ENCODE peak calls at places on chromosomes 6 and 20, in five cellular contexts. One of them, this sample, is unnamed.

GRCh38 chr6:41723178-41723935 is 12.1 kb downstream of the TFEB start:
- DNase-seq in upper lobe of right lung: peak
- DNase-seq in IMR-90: peak
- DNase-seq in spleen: peak
- DNase-seq in sigmoid colon: peak
- DNase-seq in this sample: no peak

GRCh38 chr6:27891300-27891913 is 20.8 kb downstream of the OR2B2 start:
- DNase-seq in IMR-90: no peak
- DNase-seq in spleen: no peak
- DNase-seq in upper lobe of right lung: no peak
- DNase-seq in sigmoid colon: no peak
- DNase-seq in this sample: no peak

GRCh38 chr20:50804453-50805348 is 9.8 kb downstream of the BCAS4 start:
- DNase-seq in IMR-90: no peak
- DNase-seq in sigmoid colon: no peak
- DNase-seq in upper lobe of right lung: no peak
- DNase-seq in spleen: no peak
- DNase-seq in this sample: no peak

GRCh38 chr6:41426438-41426851 is 91.0 kb downstream of the NCR2 start:
- DNase-seq in upper lobe of right lung: no peak
- DNase-seq in sigmoid colon: no peak
- DNase-seq in spleen: no peak
- DNase-seq in IMR-90: no peak
- DNase-seq in this sample: no peak

GRCh38 chr6:61210549-61210948 is 1075.5 kb downstream of the KHDRBS2 start:
- DNase-seq in upper lobe of right lung: no peak
- DNase-seq in spleen: no peak
- DNase-seq in sigmoid colon: no peak
- DNase-seq in IMR-90: no peak
- DNase-seq in this sample: no peak

GRCh38 chr6:114092943-114093342 is 122.0 kb upstream of the HDAC2 start:
- DNase-seq in IMR-90: no peak
- DNase-seq in sigmoid colon: no peak
- DNase-seq in upper lobe of right lung: no peak
- DNase-seq in spleen: no peak
- DNase-seq in this sample: no peak

GRCh38 chr6:156864557-156864956 is 87.4 kb downstream of the ARID1B start:
- DNase-seq in sigmoid colon: no peak
- DNase-seq in spleen: no peak
- DNase-seq in upper lobe of right lung: no peak
- DNase-seq in IMR-90: peak
- DNase-seq in this sample: no peak

GRCh38 chr20:13284830-13285229 is 63.8 kb downstream of the ISM1 start:
- DNase-seq in upper lobe of right lung: no peak
- DNase-seq in sigmoid colon: no peak
- DNase-seq in IMR-90: no peak
- DNase-seq in spleen: no peak
- DNase-seq in this sample: no peak

GRCh38 chr20:38172344-38172743 is 7.3 kb upstream of the TGM2 start:
- DNase-seq in spleen: no peak
- DNase-seq in IMR-90: peak
- DNase-seq in upper lobe of right lung: no peak
- DNase-seq in sigmoid colon: peak
- DNase-seq in this sample: no peak

GRCh38 chr20:22394583-22394982 is 189.8 kb downstream of the FOXA2 start:
- DNase-seq in upper lobe of right lung: no peak
- DNase-seq in sigmoid colon: no peak
- DNase-seq in spleen: no peak
- DNase-seq in IMR-90: no peak
- DNase-seq in this sample: no peak

GRCh38 chr6:36204068-36204753 is 7.7 kb downstream of the BRPF3 start:
- DNase-seq in upper lobe of right lung: no peak
- DNase-seq in spleen: no peak
- DNase-seq in sigmoid colon: no peak
- DNase-seq in IMR-90: no peak
- DNase-seq in this sample: no peak

GRCh38 chr6:136761227-136761922 is 30.9 kb downstream of the MAP3K5 start:
- DNase-seq in upper lobe of right lung: no peak
- DNase-seq in sigmoid colon: no peak
- DNase-seq in IMR-90: peak
- DNase-seq in spleen: peak
- DNase-seq in this sample: peak

GRCh38 chr6:170028629-170029345 is 262.1 kb downstream of the DLL1 start:
- DNase-seq in sigmoid colon: peak
- DNase-seq in spleen: peak
- DNase-seq in IMR-90: no peak
- DNase-seq in upper lobe of right lung: peak
- DNase-seq in this sample: no peak

GRCh38 chr20:37850724-37851123 is 52.2 kb upstream of the VSTM2L start:
- DNase-seq in IMR-90: peak
- DNase-seq in spleen: no peak
- DNase-seq in sigmoid colon: no peak
- DNase-seq in upper lobe of right lung: no peak
- DNase-seq in this sample: no peak

GRCh38 chr6:100924574-100924973 is 43.4 kb upstream of the ASCC3 start:
- DNase-seq in upper lobe of right lung: no peak
- DNase-seq in spleen: no peak
- DNase-seq in IMR-90: no peak
- DNase-seq in sigmoid colon: no peak
- DNase-seq in this sample: no peak

GRCh38 chr6:121748850-121749249 is 313.4 kb downstream of the GJA1 start:
- DNase-seq in spleen: no peak
- DNase-seq in sigmoid colon: no peak
- DNase-seq in IMR-90: no peak
- DNase-seq in upper lobe of right lung: no peak
- DNase-seq in this sample: no peak

GRCh38 chr6:39882567-39882953 is 51.7 kb downstream of the MOCS1 start:
- DNase-seq in sigmoid colon: peak
- DNase-seq in IMR-90: peak
- DNase-seq in upper lobe of right lung: no peak
- DNase-seq in spleen: no peak
- DNase-seq in this sample: no peak

GRCh38 chr6:52183131-52183530 is 3.0 kb upstream of the IL17A start:
- DNase-seq in sigmoid colon: no peak
- DNase-seq in IMR-90: no peak
- DNase-seq in spleen: no peak
- DNase-seq in upper lobe of right lung: no peak
- DNase-seq in this sample: no peak

GRCh38 chr6:143223895-143224294 is 163.2 kb downstream of the AIG1 start:
- DNase-seq in spleen: no peak
- DNase-seq in upper lobe of right lung: no peak
- DNase-seq in IMR-90: no peak
- DNase-seq in sigmoid colon: no peak
- DNase-seq in this sample: peak

GRCh38 chr6:83309344-83309743 is 116.2 kb downstream of the RWDD2A start:
- DNase-seq in upper lobe of right lung: no peak
- DNase-seq in IMR-90: peak
- DNase-seq in sigmoid colon: no peak
- DNase-seq in spleen: no peak
- DNase-seq in this sample: no peak

GRCh38 chr6:31462026-31462963 is 35.6 kb upstream of the MICB start:
- DNase-seq in IMR-90: peak
- DNase-seq in upper lobe of right lung: no peak
- DNase-seq in spleen: no peak
- DNase-seq in sigmoid colon: no peak
- DNase-seq in this sample: no peak

GRCh38 chr6:147868493-147869222 is 360.2 kb downstream of the SAMD5 start:
- DNase-seq in upper lobe of right lung: no peak
- DNase-seq in sigmoid colon: no peak
- DNase-seq in spleen: no peak
- DNase-seq in IMR-90: peak
- DNase-seq in this sample: no peak

GRCh38 chr20:46914789-46915359 is 20.2 kb downstream of the EYA2 start:
- DNase-seq in IMR-90: peak
- DNase-seq in sigmoid colon: peak
- DNase-seq in upper lobe of right lung: no peak
- DNase-seq in spleen: no peak
- DNase-seq in this sample: no peak

GRCh38 chr20:51946581-51946980 is 144.3 kb upstream of the SALL4 start:
- DNase-seq in upper lobe of right lung: no peak
- DNase-seq in sigmoid colon: no peak
- DNase-seq in spleen: no peak
- DNase-seq in IMR-90: no peak
- DNase-seq in this sample: no peak

GRCh38 chr6:37212268-37212667 is 42.3 kb downstream of the PIM1 start:
- DNase-seq in upper lobe of right lung: no peak
- DNase-seq in sigmoid colon: no peak
- DNase-seq in spleen: no peak
- DNase-seq in IMR-90: no peak
- DNase-seq in this sample: no peak

GRCh38 chr20:51014797-51015722 is 7.8 kb downstream of the KCNG1 start:
- DNase-seq in IMR-90: peak
- DNase-seq in spleen: peak
- DNase-seq in upper lobe of right lung: no peak
- DNase-seq in sigmoid colon: no peak
- DNase-seq in this sample: no peak

GRCh38 chr20:48759631-48760245 is 68.1 kb downstream of the PREX1 start:
- DNase-seq in spleen: peak
- DNase-seq in IMR-90: no peak
- DNase-seq in upper lobe of right lung: no peak
- DNase-seq in sigmoid colon: no peak
- DNase-seq in this sample: no peak

GRCh38 chr20:21564127-21564773 is 50.4 kb upstream of the NKX2-2 start:
- DNase-seq in sigmoid colon: no peak
- DNase-seq in upper lobe of right lung: no peak
- DNase-seq in IMR-90: no peak
- DNase-seq in spleen: no peak
- DNase-seq in this sample: peak

GRCh38 chr20:36802326-36803223 is 29.0 kb upstream of the DSN1 start:
- DNase-seq in sigmoid colon: no peak
- DNase-seq in IMR-90: peak
- DNase-seq in spleen: no peak
- DNase-seq in upper lobe of right lung: no peak
- DNase-seq in this sample: no peak

DNA sequence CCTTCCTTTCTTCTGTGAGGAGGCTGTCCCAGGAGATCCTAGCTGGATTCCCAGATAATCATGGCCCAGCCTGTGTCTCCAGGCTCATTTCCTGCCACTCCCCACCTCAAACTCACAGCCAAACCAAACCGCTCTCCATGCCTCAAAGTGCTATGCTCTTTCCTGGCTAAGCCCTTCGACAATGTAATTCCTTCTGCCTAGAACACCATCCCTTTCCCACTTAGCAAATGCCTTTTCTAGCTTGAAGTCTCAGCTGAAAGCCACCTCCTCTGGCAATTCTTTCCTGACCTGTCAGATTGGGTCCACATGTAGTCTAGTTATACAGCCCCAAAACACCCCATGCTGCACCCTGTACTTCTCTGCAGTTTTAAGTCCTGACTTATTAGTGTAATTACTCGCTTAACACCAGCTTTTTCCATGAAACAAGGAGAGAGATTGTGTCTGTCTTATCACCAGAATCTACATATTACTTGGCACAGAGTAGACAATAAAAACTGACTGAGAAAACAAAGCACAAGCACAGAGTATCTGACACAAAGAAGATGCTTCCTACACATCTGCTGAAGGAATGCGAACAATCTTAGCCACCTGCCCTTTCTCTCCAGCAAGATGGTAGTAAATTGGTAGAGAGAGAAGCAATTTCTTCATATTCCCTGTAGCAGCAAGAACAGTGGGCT is 5.4 kb downstream of the TRIM26 start:
- DNase-seq in upper lobe of right lung: no peak
- DNase-seq in IMR-90: no peak
- DNase-seq in spleen: no peak
- DNase-seq in sigmoid colon: no peak
- DNase-seq in this sample: no peak
- H3K4me3 ChIP-seq in upper lobe of right lung: no peak
- H3K4me3 ChIP-seq in IMR-90: no peak
- H3K4me3 ChIP-seq in spleen: no peak
- H3K4me3 ChIP-seq in sigmoid colon: no peak
- H3K4me3 ChIP-seq in this sample: no peak

DNA sequence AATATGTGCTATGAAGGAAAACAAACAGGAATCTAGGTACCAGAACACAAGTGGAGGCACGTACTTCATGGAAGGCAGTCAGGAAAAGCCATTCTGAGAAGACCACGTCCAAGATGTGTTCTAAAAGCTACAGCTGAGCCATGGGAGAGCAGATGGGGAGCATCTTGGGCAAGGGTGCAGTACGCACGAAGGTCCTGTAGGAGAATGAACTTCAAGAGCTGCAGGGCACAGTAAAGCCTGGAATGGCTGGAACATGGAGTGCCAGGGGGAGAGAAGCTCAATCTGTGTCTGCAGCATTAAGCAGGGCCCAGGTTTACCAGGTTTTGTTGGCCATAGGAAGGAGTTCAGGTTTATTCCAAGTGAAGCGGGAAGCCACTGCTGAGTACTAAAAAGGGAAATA is 30.0 kb downstream of the ADTRP start:
- DNase-seq in IMR-90: no peak
- DNase-seq in sigmoid colon: no peak
- DNase-seq in upper lobe of right lung: no peak
- DNase-seq in spleen: no peak
- DNase-seq in this sample: no peak
- TF ChIP-seq CTCF in IMR-90: no peak
- TF ChIP-seq CTCF in sigmoid colon: no peak
- TF ChIP-seq CTCF in upper lobe of right lung: no peak
- TF ChIP-seq CTCF in spleen: no peak
- TF ChIP-seq CTCF in this sample: no peak

GRCh38 chr6:20408851-20409250 is 7.2 kb downstream of the E2F3 start:
- DNase-seq in upper lobe of right lung: no peak
- DNase-seq in sigmoid colon: no peak
- DNase-seq in IMR-90: no peak
- DNase-seq in spleen: no peak
- DNase-seq in this sample: no peak
- H3K27ac ChIP-seq in upper lobe of right lung: no peak
- H3K27ac ChIP-seq in sigmoid colon: no peak
- H3K27ac ChIP-seq in IMR-90: no peak
- H3K27ac ChIP-seq in spleen: peak
- H3K27ac ChIP-seq in this sample: no peak

GRCh38 chr6:14254505-14254904 is 136.9 kb downstream of the CD83 start:
- DNase-seq in sigmoid colon: no peak
- DNase-seq in spleen: no peak
- DNase-seq in upper lobe of right lung: no peak
- DNase-seq in IMR-90: no peak
- DNase-seq in this sample: no peak

GRCh38 chr6:14255916-14256315 is 138.3 kb downstream of the CD83 start:
- DNase-seq in upper lobe of right lung: no peak
- DNase-seq in IMR-90: no peak
- DNase-seq in sigmoid colon: no peak
- DNase-seq in spleen: no peak
- DNase-seq in this sample: no peak

GRCh38 chr6:14246876-14247275 is 129.3 kb downstream of the CD83 start:
- DNase-seq in sigmoid colon: no peak
- DNase-seq in IMR-90: no peak
- DNase-seq in upper lobe of right lung: no peak
- DNase-seq in spleen: no peak
- DNase-seq in this sample: no peak

GRCh38 chr6:14252271-14252850 is 134.8 kb downstream of the CD83 start:
- DNase-seq in spleen: no peak
- DNase-seq in sigmoid colon: no peak
- DNase-seq in IMR-90: no peak
- DNase-seq in upper lobe of right lung: no peak
- DNase-seq in this sample: no peak

DNA sequence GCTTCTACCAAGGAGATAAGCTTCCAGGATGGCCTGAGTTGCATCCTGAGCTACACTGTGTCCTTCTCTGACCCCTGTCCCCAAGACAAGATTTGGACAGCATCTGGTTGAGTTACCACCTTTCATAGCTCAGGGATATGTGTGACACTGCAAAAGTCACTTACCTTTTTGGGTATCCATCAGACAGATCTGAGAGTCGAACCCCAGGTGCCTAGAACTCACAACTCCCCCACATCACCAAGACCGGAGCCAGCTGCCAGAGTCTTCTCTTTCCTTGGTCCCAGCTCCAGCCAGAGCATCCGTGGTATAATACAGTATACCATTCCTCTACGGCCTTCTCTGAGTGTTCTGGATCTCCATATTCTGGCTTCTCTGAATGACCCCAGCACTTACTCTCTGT is 133.0 kb downstream of the CD83 start:
- DNase-seq in sigmoid colon: no peak
- DNase-seq in IMR-90: no peak
- DNase-seq in upper lobe of right lung: no peak
- DNase-seq in spleen: no peak
- DNase-seq in this sample: no peak
- H3K4me3 ChIP-seq in sigmoid colon: no peak
- H3K4me3 ChIP-seq in IMR-90: no peak
- H3K4me3 ChIP-seq in upper lobe of right lung: no peak
- H3K4me3 ChIP-seq in spleen: no peak
- H3K4me3 ChIP-seq in this sample: no peak